ENCODE peak calls at places on chromosomes 6 and 20, in five cellular contexts. S is K562, I is A549, N is H1, M is HepG2. L is an unnamed sample.

GRCh38 chr20:45104786-45105185 is 3.9 kb upstream of the KCNS1 start:
- DNase-seq in S (no peak), M (no peak), N (no peak), I (no peak), L (peak)

GRCh38 chr20:53677447-53678314 is 84.0 kb upstream of the ZNF217 start:
- DNase-seq in N (no peak), S (peak), I (peak), M (peak), L (peak)

GRCh38 chr6:157273756-157274088 is 49.6 kb downstream of the TMEM242 start:
- DNase-seq in M (peak), S (peak), I (peak), N (no peak), L (peak)

GRCh38 chr6:113381957-113382356 is 475.2 kb upstream of the MARCKS start:
- DNase-seq in S (no peak), N (no peak), M (no peak), I (no peak), L (peak)

GRCh38 chr20:9344080-9344920 is 170.1 kb upstream of the LAMP5 start:
- DNase-seq in N (no peak), M (no peak), I (no peak), S (no peak), L (peak)

GRCh38 chr20:23164176-23164601 is 78.1 kb upstream of the CD93 start:
- DNase-seq in M (peak), S (no peak), I (no peak), N (peak), L (no peak)

GRCh38 chr6:35327349-35328027 is 14.9 kb upstream of the PPARD start:
- DNase-seq in N (peak), I (peak), M (peak), S (peak), L (peak)

GRCh38 chr6:161671117-161671516 is 397.3 kb upstream of the AGPAT4 start:
- DNase-seq in S (no peak), M (no peak), I (no peak), N (no peak), L (no peak)

GRCh38 chr6:149628865-149629544 is 19.5 kb downstream of the KATNA1 start:
- DNase-seq in S (no peak), N (no peak), I (no peak), M (no peak), L (no peak)

GRCh38 chr6:31267504-31268371 is 4.2 kb downstream of the HLA-C start:
- DNase-seq in N (no peak), I (no peak), S (no peak), M (no peak), L (no peak)

DNA sequence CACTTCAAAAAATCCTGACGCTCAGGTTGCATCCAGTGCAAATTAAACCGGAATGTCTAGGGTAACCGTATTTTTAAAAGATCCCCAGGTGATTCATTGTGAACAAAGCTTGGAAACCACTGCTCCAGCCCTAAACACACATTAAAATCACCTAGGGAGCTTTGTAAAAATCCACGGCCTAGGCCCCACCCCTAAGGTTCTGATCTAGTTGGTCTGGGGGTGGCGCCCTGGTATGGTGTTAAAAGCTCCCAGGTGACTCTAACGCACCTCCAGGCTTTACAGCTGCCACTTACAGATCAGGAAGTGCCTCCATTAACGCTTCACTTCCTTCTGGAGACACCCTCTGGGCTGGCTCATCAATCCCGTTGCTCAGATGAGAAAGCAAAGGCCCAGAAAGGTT is 92.2 kb downstream of the GRM4 start:
- DNase-seq in M (no peak), I (no peak), S (no peak), N (no peak), L (no peak)
- TF ChIP-seq MAFK in M (no peak), I (no peak), S (no peak), N (no peak), L (no peak)

DNA sequence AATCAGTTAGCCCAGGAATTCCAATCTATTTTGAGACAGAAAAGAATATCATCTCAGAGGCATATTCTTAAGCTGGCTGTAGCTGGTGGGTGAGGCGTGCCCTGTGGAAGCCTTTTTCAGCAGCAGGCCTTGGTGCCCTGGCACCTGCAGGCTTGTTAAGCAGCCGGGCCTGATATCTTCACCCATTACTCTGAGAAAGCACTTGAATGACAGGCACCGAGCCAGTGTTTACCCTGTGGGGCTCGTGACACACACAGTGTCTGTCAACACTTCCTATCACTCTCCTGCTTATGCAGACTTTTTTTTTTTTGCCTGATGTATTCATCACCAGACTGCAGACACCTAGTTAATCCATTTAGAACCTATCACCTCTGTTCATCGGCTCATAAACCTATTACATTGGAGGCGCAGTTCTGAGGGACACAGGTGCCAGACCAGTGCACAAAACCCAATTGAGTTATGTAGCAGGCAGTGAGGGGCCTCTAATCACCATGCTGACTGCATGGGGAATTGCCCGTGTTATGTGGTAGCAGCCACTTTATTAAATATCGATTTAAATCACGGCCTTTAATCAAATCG is 962.7 kb upstream of the SLC35B3 start:
- DNase-seq in I (peak), N (no peak), S (no peak), M (no peak), L (no peak)
- TF ChIP-seq MAFK in I (no peak), N (no peak), S (no peak), M (no peak), L (no peak)

GRCh38 chr6:36427781-36428345 is 14.8 kb downstream of the PXT1 start:
- DNase-seq in I (peak), S (no peak), M (no peak), N (no peak), L (peak)
- TF ChIP-seq MAFK in I (peak), S (peak), M (peak), N (no peak), L (peak)

GRCh38 chr6:37589198-37589597 is 89.5 kb upstream of the CCDC167 start:
- DNase-seq in S (no peak), N (no peak), M (no peak), I (no peak), L (no peak)
- TF ChIP-seq MAFK in S (no peak), N (no peak), M (no peak), I (no peak), L (no peak)

GRCh38 chr6:166073082-166073481 is 94.6 kb downstream of the TBXT start:
- DNase-seq in M (no peak), I (no peak), S (no peak), N (no peak), L (no peak)

GRCh38 chr6:166076625-166077024 is 91.0 kb downstream of the TBXT start:
- DNase-seq in N (peak), I (peak), M (no peak), S (no peak), L (no peak)

GRCh38 chr6:166075925-166076324 is 91.7 kb downstream of the TBXT start:
- DNase-seq in N (no peak), S (no peak), M (no peak), I (no peak), L (no peak)

GRCh38 chr6:166078294-166078693 is 89.4 kb downstream of the TBXT start:
- DNase-seq in N (no peak), S (no peak), M (no peak), I (no peak), L (peak)
- TF ChIP-seq MAFK in N (no peak), S (no peak), M (no peak), I (no peak), L (no peak)

GRCh38 chr6:8064638-8065518 is 689 bp upstream of the BLOC1S5 start:
- DNase-seq in I (no peak), N (no peak), M (peak), S (no peak), L (no peak)
- TF ChIP-seq MAFK in I (no peak), N (no peak), M (no peak), S (no peak), L (no peak)

GRCh38 chr6:111808493-111808892 is 64.8 kb downstream of the FYN start:
- DNase-seq in I (no peak), M (no peak), S (no peak), N (no peak), L (no peak)

GRCh38 chr6:111806561-111807497 is 66.4 kb downstream of the FYN start:
- DNase-seq in S (no peak), N (no peak), M (no peak), I (no peak), L (no peak)

GRCh38 chr6:111812080-111813038 is 60.9 kb downstream of the FYN start:
- DNase-seq in S (no peak), M (no peak), N (no peak), I (no peak), L (no peak)

GRCh38 chr6:111810321-111811235 is 62.7 kb downstream of the FYN start:
- DNase-seq in M (no peak), S (no peak), I (no peak), N (no peak), L (no peak)

GRCh38 chr6:111809264-111809663 is 64.0 kb downstream of the FYN start:
- DNase-seq in I (no peak), S (no peak), M (no peak), N (no peak), L (peak)
- TF ChIP-seq MAFK in I (no peak), S (no peak), M (no peak), N (no peak), L (no peak)

GRCh38 chr6:40755046-40755681 is 168.0 kb upstream of the LRFN2 start:
- DNase-seq in I (no peak), S (no peak), N (no peak), M (no peak), L (peak)

GRCh38 chr6:40753048-40753447 is 165.9 kb upstream of the LRFN2 start:
- DNase-seq in S (no peak), M (no peak), I (no peak), N (no peak), L (no peak)

GRCh38 chr6:40754481-40755045 is 167.4 kb upstream of the LRFN2 start:
- DNase-seq in N (peak), S (no peak), I (no peak), M (no peak), L (no peak)

GRCh38 chr6:40755749-40756452 is 168.7 kb upstream of the LRFN2 start:
- DNase-seq in S (no peak), M (no peak), N (no peak), I (no peak), L (peak)

DNA sequence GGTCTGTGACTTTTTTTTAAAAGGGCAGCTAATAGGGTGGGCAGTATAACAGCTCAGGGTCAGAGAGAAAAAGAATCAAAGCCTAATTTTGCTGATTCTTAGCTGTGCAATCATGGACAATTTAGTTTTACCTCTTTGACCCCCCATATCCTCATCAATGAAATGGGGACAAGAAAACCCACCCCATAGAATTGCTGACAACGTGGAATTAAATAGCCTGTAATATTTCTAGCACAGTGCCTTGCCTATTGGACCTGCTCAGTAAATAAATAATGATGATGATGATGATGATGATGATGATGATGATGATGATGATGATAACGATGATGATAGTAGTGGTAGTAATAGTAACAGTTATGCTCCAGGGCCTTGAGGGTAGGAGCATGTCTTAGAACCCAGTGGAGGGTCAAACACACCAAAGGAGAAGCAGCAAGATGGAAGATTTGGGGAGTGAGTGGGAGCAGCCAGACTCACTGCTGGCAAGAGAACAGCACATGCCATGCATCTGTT is 166.8 kb upstream of the LRFN2 start:
- DNase-seq in I (no peak), S (no peak), M (no peak), N (no peak), L (no peak)
- TF ChIP-seq MAFK in I (peak), S (no peak), M (peak), N (no peak), L (peak)

DNA sequence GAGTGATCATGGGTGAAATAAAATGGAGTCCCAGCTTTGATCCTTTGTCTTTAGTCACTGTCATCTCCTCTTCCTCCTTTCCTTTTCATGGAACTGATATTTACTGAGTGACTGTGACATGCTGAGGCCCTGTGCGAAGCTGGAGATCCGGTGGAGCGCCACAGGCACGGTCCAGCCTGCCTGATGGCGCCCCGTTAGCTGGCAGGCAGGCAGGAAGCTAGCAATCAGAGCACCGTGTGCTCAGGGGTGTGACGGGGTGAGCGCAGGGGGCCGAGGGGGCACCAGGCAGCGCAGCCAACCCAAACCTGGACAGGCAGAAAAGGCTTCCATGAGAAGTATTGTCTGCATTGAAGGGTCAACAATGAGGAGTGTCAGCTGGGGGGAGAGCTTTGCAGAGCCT is 100.2 kb upstream of the AKAP12 start:
- DNase-seq in N (no peak), S (no peak), M (no peak), I (no peak), L (no peak)
- TF ChIP-seq MAFK in N (no peak), S (no peak), M (no peak), I (no peak), L (no peak)

GRCh38 chr20:19880256-19881079 is 122.4 kb downstream of the RIN2 start:
- DNase-seq in M (peak), I (peak), N (no peak), S (no peak), L (peak)
- TF ChIP-seq MAFK in M (peak), I (no peak), N (no peak), S (no peak), L (no peak)

L was measured in IMR-90.